ENCODE peak calls at places on chromosomes 12 and 14, in nine cellular contexts. One of them, this sample, is unnamed.

GRCh38 chr14:74511966-74512365 is 18.4 kb downstream of the ISCA2 start:
- DNase-seq in fibroblast of mammary gland: no peak
- DNase-seq in kidney: no peak
- DNase-seq in heart right ventricle: no peak
- DNase-seq in HL-60: no peak
- DNase-seq in psoas muscle: no peak
- DNase-seq in pancreas: no peak
- DNase-seq in stomach: no peak
- DNase-seq in A549: no peak
- DNase-seq in this sample: no peak

GRCh38 chr12:119613319-119613936 is 19.9 kb downstream of the TMEM233 start:
- DNase-seq in A549: peak
- DNase-seq in fibroblast of mammary gland: peak
- DNase-seq in psoas muscle: no peak
- DNase-seq in HL-60: no peak
- DNase-seq in heart right ventricle: no peak
- DNase-seq in pancreas: no peak
- DNase-seq in stomach: peak
- DNase-seq in kidney: no peak
- DNase-seq in this sample: no peak

GRCh38 chr12:52895726-52896189 is 9.1 kb downstream of the KRT8 start:
- DNase-seq in kidney: no peak
- DNase-seq in psoas muscle: no peak
- DNase-seq in fibroblast of mammary gland: no peak
- DNase-seq in A549: peak
- DNase-seq in pancreas: peak
- DNase-seq in stomach: no peak
- DNase-seq in heart right ventricle: no peak
- DNase-seq in HL-60: no peak
- DNase-seq in this sample: no peak

GRCh38 chr12:124861492-124861891 is 2.2 kb downstream of the SCARB1 start:
- DNase-seq in fibroblast of mammary gland: peak
- DNase-seq in HL-60: no peak
- DNase-seq in stomach: no peak
- DNase-seq in A549: peak
- DNase-seq in heart right ventricle: peak
- DNase-seq in psoas muscle: no peak
- DNase-seq in pancreas: no peak
- DNase-seq in kidney: peak
- DNase-seq in this sample: peak

GRCh38 chr12:89939468-89940215 is 231.0 kb upstream of the ATP2B1 start:
- DNase-seq in stomach: no peak
- DNase-seq in A549: no peak
- DNase-seq in heart right ventricle: no peak
- DNase-seq in fibroblast of mammary gland: peak
- DNase-seq in HL-60: no peak
- DNase-seq in psoas muscle: no peak
- DNase-seq in pancreas: no peak
- DNase-seq in kidney: no peak
- DNase-seq in this sample: no peak

GRCh38 chr12:20409639-20410038 is 41.3 kb downstream of the PDE3A start:
- DNase-seq in stomach: no peak
- DNase-seq in fibroblast of mammary gland: no peak
- DNase-seq in A549: no peak
- DNase-seq in HL-60: no peak
- DNase-seq in psoas muscle: no peak
- DNase-seq in pancreas: no peak
- DNase-seq in kidney: no peak
- DNase-seq in heart right ventricle: no peak
- DNase-seq in this sample: no peak

GRCh38 chr12:111368291-111368683 is 608 bp downstream of the PHETA1 start:
- DNase-seq in stomach: peak
- DNase-seq in psoas muscle: peak
- DNase-seq in heart right ventricle: peak
- DNase-seq in fibroblast of mammary gland: no peak
- DNase-seq in A549: no peak
- DNase-seq in pancreas: peak
- DNase-seq in kidney: peak
- DNase-seq in HL-60: no peak
- DNase-seq in this sample: no peak

GRCh38 chr12:47145188-47145587 is 65.4 kb upstream of the AMIGO2 start:
- DNase-seq in heart right ventricle: no peak
- DNase-seq in pancreas: no peak
- DNase-seq in psoas muscle: no peak
- DNase-seq in A549: no peak
- DNase-seq in fibroblast of mammary gland: no peak
- DNase-seq in HL-60: no peak
- DNase-seq in kidney: no peak
- DNase-seq in stomach: no peak
- DNase-seq in this sample: no peak

GRCh38 chr12:74984631-74985030 is 225.0 kb downstream of the KCNC2 start:
- DNase-seq in stomach: no peak
- DNase-seq in A549: no peak
- DNase-seq in fibroblast of mammary gland: no peak
- DNase-seq in heart right ventricle: no peak
- DNase-seq in pancreas: peak
- DNase-seq in HL-60: no peak
- DNase-seq in kidney: peak
- DNase-seq in psoas muscle: no peak
- DNase-seq in this sample: no peak

GRCh38 chr12:53676715-53677611 is 1.1 kb upstream of the ATP5MC2 start:
- DNase-seq in A549: no peak
- DNase-seq in stomach: peak
- DNase-seq in kidney: peak
- DNase-seq in HL-60: no peak
- DNase-seq in heart right ventricle: peak
- DNase-seq in fibroblast of mammary gland: peak
- DNase-seq in psoas muscle: peak
- DNase-seq in pancreas: peak
- DNase-seq in this sample: peak

GRCh38 chr12:55925870-55926737 is 1.6 kb downstream of the PYM1 start:
- DNase-seq in pancreas: no peak
- DNase-seq in kidney: no peak
- DNase-seq in heart right ventricle: no peak
- DNase-seq in HL-60: no peak
- DNase-seq in fibroblast of mammary gland: no peak
- DNase-seq in stomach: no peak
- DNase-seq in A549: no peak
- DNase-seq in psoas muscle: no peak
- DNase-seq in this sample: no peak

GRCh38 chr12:47302111-47302597 is 222.4 kb upstream of the AMIGO2 start:
- DNase-seq in HL-60: no peak
- DNase-seq in pancreas: no peak
- DNase-seq in fibroblast of mammary gland: no peak
- DNase-seq in psoas muscle: no peak
- DNase-seq in A549: peak
- DNase-seq in kidney: no peak
- DNase-seq in heart right ventricle: no peak
- DNase-seq in stomach: no peak
- DNase-seq in this sample: no peak

GRCh38 chr12:19482551-19483109 is 43.3 kb downstream of the AEBP2 start:
- DNase-seq in HL-60: no peak
- DNase-seq in heart right ventricle: peak
- DNase-seq in psoas muscle: peak
- DNase-seq in A549: no peak
- DNase-seq in pancreas: no peak
- DNase-seq in stomach: no peak
- DNase-seq in fibroblast of mammary gland: no peak
- DNase-seq in kidney: no peak
- DNase-seq in this sample: peak

GRCh38 chr12:6961278-6961694 is 9.2 kb downstream of the PHB2 start:
- DNase-seq in kidney: peak
- DNase-seq in HL-60: no peak
- DNase-seq in pancreas: peak
- DNase-seq in fibroblast of mammary gland: peak
- DNase-seq in heart right ventricle: peak
- DNase-seq in A549: no peak
- DNase-seq in psoas muscle: peak
- DNase-seq in stomach: peak
- DNase-seq in this sample: peak

GRCh38 chr14:72830356-72830755 is 63.5 kb downstream of the DPF3 start:
- DNase-seq in stomach: no peak
- DNase-seq in kidney: no peak
- DNase-seq in A549: no peak
- DNase-seq in psoas muscle: no peak
- DNase-seq in pancreas: no peak
- DNase-seq in heart right ventricle: no peak
- DNase-seq in fibroblast of mammary gland: no peak
- DNase-seq in HL-60: no peak
- DNase-seq in this sample: peak

GRCh38 chr14:30464481-30464880 is 94.5 kb upstream of the G2E3 start:
- DNase-seq in fibroblast of mammary gland: no peak
- DNase-seq in HL-60: no peak
- DNase-seq in stomach: no peak
- DNase-seq in heart right ventricle: no peak
- DNase-seq in pancreas: no peak
- DNase-seq in psoas muscle: no peak
- DNase-seq in kidney: no peak
- DNase-seq in A549: no peak
- DNase-seq in this sample: no peak
- H3K4me3 ChIP-seq in fibroblast of mammary gland: no peak
- H3K4me3 ChIP-seq in HL-60: no peak
- H3K4me3 ChIP-seq in stomach: no peak
- H3K4me3 ChIP-seq in heart right ventricle: no peak
- H3K4me3 ChIP-seq in pancreas: no peak
- H3K4me3 ChIP-seq in psoas muscle: no peak
- H3K4me3 ChIP-seq in kidney: no peak
- H3K4me3 ChIP-seq in A549: no peak
- H3K4me3 ChIP-seq in this sample: no peak

DNA sequence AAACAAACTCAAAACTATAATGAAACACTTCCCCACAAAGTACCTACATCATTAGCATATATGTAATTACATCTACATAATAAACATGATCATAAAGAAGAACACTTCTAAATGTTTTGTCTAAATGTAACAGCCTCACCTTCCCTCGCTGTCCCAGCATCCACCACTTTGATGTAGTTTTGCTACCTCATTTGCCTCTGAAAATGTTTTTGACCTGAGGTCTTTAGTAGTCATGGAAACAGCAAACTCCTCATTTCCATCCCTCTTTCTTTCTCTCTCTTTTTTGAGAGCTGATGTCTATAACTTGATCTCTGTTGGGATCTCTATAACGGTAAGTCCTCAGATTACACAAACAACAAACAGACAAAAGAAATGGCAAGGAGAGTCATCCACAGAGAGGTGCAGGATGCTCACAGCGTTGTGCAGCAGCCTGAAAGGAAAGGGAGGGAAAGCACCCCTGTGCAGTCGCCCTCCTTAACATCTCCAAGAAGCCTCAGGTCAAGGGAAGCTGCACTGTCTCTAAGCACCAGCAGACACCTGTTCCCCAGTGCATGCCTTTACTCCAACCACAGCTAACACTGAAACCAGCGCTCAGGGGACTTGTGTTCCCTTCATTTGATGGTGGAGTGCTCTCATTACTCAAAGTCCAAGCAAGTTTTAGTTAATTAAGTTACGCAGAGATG is 268.7 kb downstream of the TMEM132D start:
- DNase-seq in fibroblast of mammary gland: no peak
- DNase-seq in stomach: no peak
- DNase-seq in psoas muscle: no peak
- DNase-seq in A549: no peak
- DNase-seq in pancreas: no peak
- DNase-seq in kidney: no peak
- DNase-seq in HL-60: no peak
- DNase-seq in heart right ventricle: no peak
- DNase-seq in this sample: no peak
- H3K4me3 ChIP-seq in fibroblast of mammary gland: no peak
- H3K4me3 ChIP-seq in stomach: no peak
- H3K4me3 ChIP-seq in psoas muscle: no peak
- H3K4me3 ChIP-seq in A549: no peak
- H3K4me3 ChIP-seq in pancreas: no peak
- H3K4me3 ChIP-seq in kidney: no peak
- H3K4me3 ChIP-seq in HL-60: no peak
- H3K4me3 ChIP-seq in heart right ventricle: no peak
- H3K4me3 ChIP-seq in this sample: no peak

DNA sequence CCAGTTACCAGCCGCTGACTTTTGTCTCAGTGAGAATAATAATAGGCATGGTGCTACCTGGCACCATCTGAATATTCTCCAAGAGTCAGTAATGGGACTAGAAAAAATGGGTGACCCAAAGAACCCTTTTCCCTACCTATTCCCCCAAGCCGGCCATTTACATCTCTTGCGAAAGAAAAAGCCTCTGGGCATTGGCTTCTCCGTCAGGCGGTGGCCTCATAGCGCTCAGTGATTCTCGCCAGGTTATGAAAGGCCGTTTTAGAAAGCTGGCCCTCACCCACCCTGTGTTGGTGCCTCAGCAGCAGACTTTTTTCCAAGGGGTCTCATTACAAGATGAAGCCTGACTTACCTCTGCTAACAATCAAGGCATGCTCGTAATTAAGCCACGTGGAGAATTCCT is 552 bp upstream of the SLC6A15 start:
- DNase-seq in psoas muscle: no peak
- DNase-seq in pancreas: no peak
- DNase-seq in stomach: no peak
- DNase-seq in kidney: no peak
- DNase-seq in HL-60: no peak
- DNase-seq in A549: peak
- DNase-seq in fibroblast of mammary gland: peak
- DNase-seq in heart right ventricle: no peak
- DNase-seq in this sample: peak
- H3K4me3 ChIP-seq in psoas muscle: peak
- H3K4me3 ChIP-seq in pancreas: no peak
- H3K4me3 ChIP-seq in stomach: peak
- H3K4me3 ChIP-seq in kidney: peak
- H3K4me3 ChIP-seq in HL-60: no peak
- H3K4me3 ChIP-seq in A549: peak
- H3K4me3 ChIP-seq in fibroblast of mammary gland: peak
- H3K4me3 ChIP-seq in heart right ventricle: no peak
- H3K4me3 ChIP-seq in this sample: peak

GRCh38 chr12:48958049-48958388 is 732 bp upstream of the ARF3 start:
- DNase-seq in heart right ventricle: no peak
- DNase-seq in stomach: no peak
- DNase-seq in HL-60: no peak
- DNase-seq in A549: no peak
- DNase-seq in kidney: no peak
- DNase-seq in psoas muscle: no peak
- DNase-seq in fibroblast of mammary gland: no peak
- DNase-seq in pancreas: no peak
- DNase-seq in this sample: no peak
- H3K4me3 ChIP-seq in heart right ventricle: no peak
- H3K4me3 ChIP-seq in stomach: peak
- H3K4me3 ChIP-seq in HL-60: peak
- H3K4me3 ChIP-seq in A549: peak
- H3K4me3 ChIP-seq in kidney: peak
- H3K4me3 ChIP-seq in psoas muscle: peak
- H3K4me3 ChIP-seq in fibroblast of mammary gland: peak
- H3K4me3 ChIP-seq in pancreas: peak
- H3K4me3 ChIP-seq in this sample: peak

GRCh38 chr12:49094966-49095365 is 365 bp upstream of the DHH start:
- DNase-seq in HL-60: no peak
- DNase-seq in fibroblast of mammary gland: no peak
- DNase-seq in pancreas: no peak
- DNase-seq in A549: no peak
- DNase-seq in heart right ventricle: no peak
- DNase-seq in kidney: no peak
- DNase-seq in stomach: no peak
- DNase-seq in psoas muscle: no peak
- DNase-seq in this sample: no peak
- H3K4me3 ChIP-seq in HL-60: no peak
- H3K4me3 ChIP-seq in fibroblast of mammary gland: no peak
- H3K4me3 ChIP-seq in pancreas: no peak
- H3K4me3 ChIP-seq in A549: no peak
- H3K4me3 ChIP-seq in heart right ventricle: peak
- H3K4me3 ChIP-seq in kidney: no peak
- H3K4me3 ChIP-seq in stomach: no peak
- H3K4me3 ChIP-seq in psoas muscle: peak
- H3K4me3 ChIP-seq in this sample: no peak